ENCODE peak calls at places on chromosomes 16 and 17, in seven cellular contexts. L is NCI-H1694 treated with DMSO at 0.1 percent for 48 hours, B is A549, H is NCI-H748 treated with DMSO at 0.1 percent for 48 hours, S is skeletal muscle cell, O is brain microvascular endothelial cell, G is T-helper 9 cell. Q is an unnamed sample.

GRCh38 chr16:53933407-53933806 is 229.5 kb downstream of the FTO start:
- DNase-seq in S (no peak), B (no peak), G (no peak), H (no peak), O (no peak), L (no peak), Q (no peak)

GRCh38 chr17:9120471-9120870 is 99.2 kb downstream of the NTN1 start:
- DNase-seq in H (no peak), O (no peak), S (no peak), B (no peak), L (peak; percentile 22), G (no peak), Q (no peak)

GRCh38 chr16:75265911-75266701 is 14.7 kb upstream of the BCAR1 start:
- DNase-seq in S (no peak), H (peak; percentile 34), L (no peak), O (peak; percentile 46), B (peak; percentile 85), G (no peak), Q (peak; percentile 92)

GRCh38 chr17:50151937-50152547 is 1.6 kb upstream of the PPP1R9B start:
- DNase-seq in G (peak; percentile 21), H (peak; percentile 82), O (peak; percentile 87), S (no peak), L (peak; percentile 73), B (peak; percentile 99), Q (peak; percentile 91)

GRCh38 chr17:17877548-17878358 is 41.0 kb upstream of the SREBF1 start:
- DNase-seq in H (no peak), G (no peak), L (no peak), S (peak; percentile 56), O (peak; percentile 87), B (no peak), Q (peak; percentile 95)

GRCh38 chr16:11308493-11309283 is 27.6 kb upstream of the PRM1 start:
- DNase-seq in S (no peak), H (no peak), O (no peak), G (no peak), B (no peak), L (no peak), Q (no peak)

GRCh38 chr16:4330277-4330882 is 14.5 kb downstream of the GLIS2 start:
- DNase-seq in L (peak; percentile 12), B (peak; percentile 77), S (no peak), G (peak; percentile 74), O (no peak), H (no peak), Q (peak; percentile 95)

GRCh38 chr16:49474741-49475140 is 101.1 kb downstream of the C16orf78 start:
- DNase-seq in L (peak; percentile 82), S (no peak), B (no peak), O (no peak), G (no peak), H (no peak), Q (no peak)

GRCh38 chr16:27237229-27238015 is 31.1 kb downstream of the NSMCE1 start:
- DNase-seq in O (peak; percentile 46), H (no peak), L (peak; percentile 14), G (peak; percentile 49), B (no peak), S (no peak), Q (peak; percentile 82)

GRCh38 chr16:79312502-79312901 is 288.0 kb downstream of the MAF start:
- DNase-seq in L (no peak), O (no peak), H (no peak), S (no peak), G (no peak), B (no peak), Q (no peak)

GRCh38 chr16:64453643-64454042 is 668.2 kb downstream of the CDH11 start:
- DNase-seq in H (no peak), S (no peak), O (peak; percentile 47), B (no peak), G (no peak), L (no peak), Q (no peak)

GRCh38 chr16:81779540-81780320 is 639 bp downstream of the PLCG2 start:
- DNase-seq in B (peak; percentile 48), H (no peak), S (no peak), L (no peak), G (no peak), O (no peak), Q (peak; percentile 87)

GRCh38 chr17:83106913-83107655 is 27.7 kb downstream of the METRNL start:
- DNase-seq in O (no peak), G (no peak), S (peak; percentile 20), B (no peak), L (no peak), H (no peak), Q (no peak)

GRCh38 chr17:3558603-3559269 is 1.1 kb upstream of the TRPV3 start:
- DNase-seq in L (no peak), O (peak; percentile 20), H (no peak), G (peak; percentile 45), B (no peak), S (no peak), Q (peak; percentile 79)

GRCh38 chr16:72833491-72833890 is 214.4 kb downstream of the ZFHX3 start:
- DNase-seq in O (no peak), G (no peak), S (no peak), L (no peak), H (no peak), B (no peak), Q (no peak)

GRCh38 chr17:68319420-68320162 is 28.3 kb downstream of the ARSG start:
- DNase-seq in H (no peak), G (no peak), B (no peak), O (no peak), S (no peak), L (no peak), Q (no peak)

GRCh38 chr16:4954714-4955113 is 3.4 kb upstream of the SEC14L5 start:
- DNase-seq in G (no peak), L (no peak), B (no peak), O (no peak), H (no peak), S (no peak), Q (no peak)

GRCh38 chr16:10180042-10180770 is 2.0 kb downstream of the GRIN2A start:
- DNase-seq in G (no peak), B (no peak), L (no peak), S (no peak), H (no peak), O (no peak), Q (no peak)

GRCh38 chr17:76594676-76595075 is 9.0 kb upstream of the ST6GALNAC2 start:
- DNase-seq in B (no peak), G (no peak), O (no peak), H (no peak), S (peak; percentile 35), L (no peak), Q (no peak)

GRCh38 chr16:87854053-87854906 is 15.0 kb downstream of the SLC7A5 start:
- DNase-seq in H (no peak), O (no peak), G (peak; percentile 37), B (no peak), S (no peak), L (no peak), Q (no peak)

GRCh38 chr17:35896011-35896587 is 15.9 kb upstream of the CCL5 start:
- DNase-seq in H (no peak), L (no peak), S (no peak), G (no peak), O (peak; percentile 52), B (no peak), Q (no peak)

GRCh38 chr16:84096447-84097005 is 20.2 kb downstream of the MBTPS1 start:
- DNase-seq in G (no peak), B (no peak), L (no peak), O (no peak), H (peak; percentile 78), S (no peak), Q (no peak)

GRCh38 chr16:18950469-18951185 is 24.4 kb upstream of the SMG1 start:
- DNase-seq in L (no peak), S (no peak), G (no peak), H (no peak), O (no peak), B (no peak), Q (no peak)

GRCh38 chr16:35798885-35799426 is 2339.5 kb downstream of the TP53TG3F start:
- DNase-seq in G (no peak), H (peak; percentile 4), B (no peak), L (peak; percentile 86), S (no peak), O (no peak), Q (no peak)

GRCh38 chr16:85936761-85937343 is 37.9 kb downstream of the IRF8 start:
- DNase-seq in S (no peak), O (no peak), B (no peak), H (no peak), G (no peak), L (no peak), Q (no peak)

GRCh38 chr16:80703391-80704071 is 100.9 kb downstream of the CDYL2 start:
- DNase-seq in L (no peak), G (no peak), O (no peak), S (no peak), B (no peak), H (no peak), Q (no peak)

GRCh38 chr17:12568358-12569251 is 97.1 kb upstream of the MYOCD start:
- DNase-seq in S (no peak), H (no peak), B (no peak), O (no peak), G (no peak), L (no peak), Q (no peak)